ENCODE peak calls at places on chromosomes 6 and 20, in ten cellular contexts. H is foreskin fibroblast, Z is upper lobe of right lung, C is cardiac muscle cell, T is left lung, P is astrocyte of the spinal cord, U is choroid plexus epithelial cell, V is IMR-90, O is Calu3, J is AG09309. G is an unnamed sample.

GRCh38 chr6:41430875-41431274 is 95.5 kb downstream of the NCR2 start:
- DNase-seq in J (peak), T (no peak), H (peak), C (peak), V (peak), O (peak), P (peak), U (peak), Z (no peak), G (no peak)

GRCh38 chr6:73248192-73248898 is 14.7 kb downstream of the KHDC1 start:
- DNase-seq in H (no peak), J (no peak), V (no peak), C (no peak), U (no peak), O (no peak), T (no peak), Z (no peak), P (no peak), G (no peak)

GRCh38 chr6:120671519-120671918 is 662.8 kb downstream of the TBC1D32 start:
- DNase-seq in H (no peak), C (no peak), Z (no peak), O (no peak), V (no peak), J (no peak), P (no peak), T (no peak), U (no peak), G (no peak)

GRCh38 chr20:22773326-22773725 is 189.0 kb upstream of the FOXA2 start:
- DNase-seq in O (no peak), U (no peak), C (peak), T (no peak), P (no peak), V (no peak), Z (no peak), H (no peak), J (no peak), G (no peak)

GRCh38 chr20:51095755-51096509 is 73.0 kb upstream of the KCNG1 start:
- DNase-seq in O (no peak), Z (no peak), V (no peak), C (no peak), P (no peak), U (peak), J (no peak), T (no peak), H (no peak), G (no peak)

GRCh38 chr6:40485300-40485699 is 101.9 kb downstream of the LRFN2 start:
- DNase-seq in O (no peak), U (no peak), V (no peak), H (no peak), C (no peak), J (no peak), P (no peak), T (no peak), Z (no peak), G (no peak)

GRCh38 chr6:34486106-34486740 is 20.3 kb downstream of the PACSIN1 start:
- DNase-seq in V (no peak), J (no peak), U (no peak), T (no peak), H (no peak), C (no peak), P (no peak), O (no peak), Z (peak), G (no peak)

GRCh38 chr6:31202259-31203166 is 32.0 kb upstream of the POU5F1 start:
- DNase-seq in O (peak), Z (no peak), V (no peak), T (no peak), J (no peak), H (no peak), P (no peak), C (no peak), U (no peak), G (no peak)

GRCh38 chr6:125944434-125944816 is 12.1 kb upstream of the HINT3 start:
- DNase-seq in P (peak), V (peak), J (no peak), U (peak), O (peak), Z (peak), C (peak), H (peak), T (no peak), G (no peak)

GRCh38 chr20:59441860-59442810 is 141.7 kb downstream of the EDN3 start:
- DNase-seq in U (no peak), O (no peak), V (no peak), J (no peak), C (no peak), P (no peak), H (no peak), T (no peak), Z (no peak), G (no peak)

GRCh38 chr6:121847806-121848522 is 412.5 kb downstream of the GJA1 start:
- DNase-seq in P (no peak), O (no peak), H (no peak), J (no peak), Z (no peak), C (no peak), T (no peak), U (no peak), V (no peak), G (no peak)

GRCh38 chr20:14142171-14142570 is 146.9 kb downstream of the MACROD2 start:
- DNase-seq in C (peak), V (peak), U (peak), J (no peak), Z (no peak), P (peak), H (peak), T (no peak), O (peak), G (peak)

GRCh38 chr6:2028457-2029038 is 216.9 kb downstream of the GMDS start:
- DNase-seq in P (no peak), J (no peak), C (no peak), U (no peak), O (no peak), Z (no peak), V (no peak), H (no peak), T (no peak), G (no peak)

GRCh38 chr20:45246109-45246508 is 8.3 kb downstream of the SLPI start:
- DNase-seq in C (no peak), V (no peak), T (no peak), O (no peak), Z (no peak), J (no peak), U (no peak), H (no peak), P (no peak), G (no peak)

GRCh38 chr6:33029297-33030184 is 20.1 kb upstream of the HLA-DOA start:
- DNase-seq in U (peak), J (no peak), H (peak), O (no peak), P (no peak), Z (no peak), V (peak), T (no peak), C (peak), G (no peak)

GRCh38 chr20:57647006-57647932 is 27.0 kb upstream of the ZBP1 start:
- DNase-seq in J (no peak), Z (no peak), U (no peak), C (no peak), P (no peak), T (no peak), H (no peak), O (peak), V (no peak), G (no peak)

GRCh38 chr6:78868124-78868523 is 773 bp downstream of the IRAK1BP1 start:
- DNase-seq in C (no peak), U (no peak), J (no peak), Z (no peak), V (no peak), P (peak), H (peak), T (no peak), O (no peak), G (no peak)

GRCh38 chr6:4920914-4921410 is 82.9 kb downstream of the RPP40 start:
- DNase-seq in P (no peak), C (no peak), J (no peak), V (peak), O (no peak), H (peak), U (no peak), T (no peak), Z (no peak), G (no peak)

GRCh38 chr20:40542065-40542464 is 147.0 kb downstream of the MAFB start:
- DNase-seq in C (no peak), P (no peak), V (no peak), Z (no peak), H (no peak), T (no peak), U (no peak), O (no peak), J (no peak), G (no peak)

GRCh38 chr6:16333580-16333979 is 95.2 kb downstream of the GMPR start:
- DNase-seq in P (peak), O (no peak), U (peak), T (no peak), Z (no peak), V (peak), C (peak), H (peak), J (no peak), G (no peak)

GRCh38 chr20:13220857-13221297 is at the start of gene ISM1:
- DNase-seq in T (peak), O (peak), Z (peak), U (no peak), J (no peak), V (no peak), H (peak), P (peak), C (peak), G (peak)

GRCh38 chr20:6269163-6269873 is 146.5 kb upstream of the FERMT1 start:
- DNase-seq in U (peak), C (peak), O (no peak), H (no peak), Z (no peak), V (no peak), P (no peak), T (no peak), J (no peak), G (no peak)

GRCh38 chr6:134686071-134686470 is 263.8 kb downstream of the ALDH8A1 start:
- DNase-seq in O (no peak), V (peak), U (no peak), Z (no peak), H (peak), T (no peak), J (peak), P (peak), C (no peak), G (no peak)

GRCh38 chr20:32362924-32363364 is 4.8 kb downstream of the ASXL1 start:
- DNase-seq in C (no peak), Z (no peak), T (no peak), P (no peak), J (no peak), U (no peak), V (peak), H (no peak), O (no peak), G (no peak)

GRCh38 chr6:14283600-14284235 is 166.1 kb downstream of the CD83 start:
- DNase-seq in Z (no peak), H (no peak), J (no peak), V (no peak), U (no peak), T (no peak), O (no peak), P (no peak), C (no peak), G (no peak)

GRCh38 chr20:17556842-17557674 is 12.8 kb upstream of the DSTN start:
- DNase-seq in P (peak), O (no peak), J (no peak), U (no peak), Z (peak), H (peak), V (peak), C (peak), T (peak), G (no peak)

GRCh38 chr6:134381926-134382325 is 64.0 kb upstream of the SGK1 start:
- DNase-seq in C (peak), U (no peak), H (peak), P (no peak), J (no peak), Z (no peak), O (no peak), T (no peak), V (no peak), G (no peak)

DNA sequence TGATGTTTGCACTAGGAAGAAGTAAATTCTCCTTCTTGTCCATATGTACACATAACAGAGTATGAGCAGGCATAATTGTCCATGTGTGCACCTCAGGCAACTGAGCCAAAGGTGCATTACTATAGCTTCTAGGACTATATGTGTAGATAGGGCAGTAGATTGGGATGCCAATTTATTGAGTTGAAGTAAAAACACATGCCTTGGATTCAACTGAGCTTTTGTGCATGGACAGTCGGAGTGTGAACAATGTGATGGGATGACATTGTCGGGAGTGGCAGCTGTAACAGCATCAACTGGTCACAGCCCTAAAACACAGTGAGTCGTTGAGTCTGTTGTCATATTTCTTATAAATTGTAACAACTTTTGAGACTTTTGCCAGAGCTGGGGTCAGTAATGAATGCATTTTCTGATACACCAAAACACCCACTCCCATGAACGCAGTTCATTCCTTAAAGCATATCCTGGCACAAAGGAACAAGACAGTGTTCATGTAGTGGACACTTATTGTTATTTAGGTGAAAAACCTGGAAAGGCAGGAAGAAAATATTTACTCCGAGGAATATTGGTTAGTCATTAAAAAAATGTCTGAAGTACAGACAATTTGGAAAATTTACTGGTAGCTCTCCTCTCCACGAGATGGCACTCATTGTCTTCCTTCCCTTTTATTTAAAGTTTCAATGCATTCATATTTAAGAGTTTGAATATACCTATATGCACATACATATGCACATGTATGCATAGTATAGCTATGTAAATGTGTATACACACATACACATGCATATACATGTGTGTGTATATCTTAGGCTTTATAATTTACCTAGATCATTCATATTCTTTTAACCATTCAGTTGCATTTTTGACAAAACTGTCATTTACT is 302.0 kb upstream of the STXBP5 start:
- DNase-seq in C (peak), O (no peak), V (peak), H (peak), T (no peak), Z (no peak), U (peak), J (no peak), P (no peak), G (no peak)
- TF ChIP-seq CTCF in C (peak), O (no peak), V (peak), H (peak), T (no peak), Z (peak), U (peak), J (peak), P (no peak), G (no peak)

DNA sequence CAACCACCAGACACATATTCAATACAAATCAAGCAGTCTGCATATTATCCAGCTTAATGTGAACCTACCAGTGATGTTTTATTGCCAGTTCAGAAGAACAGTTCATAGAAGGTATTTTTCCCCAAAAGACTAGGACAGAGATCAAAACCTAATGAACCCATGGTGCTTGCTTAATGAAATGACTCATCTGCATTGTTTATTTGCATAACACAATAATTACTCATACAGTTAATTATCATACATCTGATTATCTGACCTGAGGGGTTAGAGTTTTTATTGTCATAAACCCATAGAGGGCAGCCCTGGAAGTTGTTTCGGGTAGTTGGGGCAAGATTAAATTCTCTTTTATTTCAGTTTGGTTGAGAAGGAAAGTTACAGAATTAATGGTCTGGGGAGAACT is 830.9 kb downstream of the TFAP2A start:
- DNase-seq in T (no peak), V (no peak), P (no peak), J (no peak), H (peak), O (no peak), C (peak), Z (no peak), U (no peak), G (no peak)
- TF ChIP-seq CTCF in T (no peak), V (no peak), P (no peak), J (no peak), H (no peak), O (no peak), C (no peak), Z (no peak), U (no peak), G (no peak)

DNA sequence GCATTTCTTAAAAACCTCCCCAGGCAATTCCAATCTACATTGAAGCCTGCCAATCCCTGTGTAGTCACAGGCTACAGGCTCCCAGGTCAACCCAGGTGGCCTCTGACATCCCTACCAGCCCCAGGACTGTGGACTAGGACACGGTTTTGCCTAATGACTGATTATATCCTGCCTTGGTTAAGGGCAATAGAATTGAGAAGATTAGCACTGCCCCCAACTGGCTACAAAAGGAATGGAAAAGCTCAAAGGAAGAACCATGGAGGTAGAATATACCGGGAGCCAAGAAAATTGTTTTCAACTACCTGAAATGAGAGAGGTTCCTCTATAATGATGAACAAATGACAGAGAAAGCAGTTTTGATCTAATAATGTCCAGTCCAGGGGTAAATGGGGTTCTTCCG is 421.1 kb upstream of the AGPAT4 start:
- DNase-seq in Z (no peak), V (no peak), O (peak), C (peak), U (peak), P (peak), T (no peak), J (no peak), H (peak), G (no peak)
- TF ChIP-seq CTCF in Z (peak), V (no peak), O (no peak), C (peak), U (peak), P (peak), T (peak), J (peak), H (peak), G (peak)

DNA sequence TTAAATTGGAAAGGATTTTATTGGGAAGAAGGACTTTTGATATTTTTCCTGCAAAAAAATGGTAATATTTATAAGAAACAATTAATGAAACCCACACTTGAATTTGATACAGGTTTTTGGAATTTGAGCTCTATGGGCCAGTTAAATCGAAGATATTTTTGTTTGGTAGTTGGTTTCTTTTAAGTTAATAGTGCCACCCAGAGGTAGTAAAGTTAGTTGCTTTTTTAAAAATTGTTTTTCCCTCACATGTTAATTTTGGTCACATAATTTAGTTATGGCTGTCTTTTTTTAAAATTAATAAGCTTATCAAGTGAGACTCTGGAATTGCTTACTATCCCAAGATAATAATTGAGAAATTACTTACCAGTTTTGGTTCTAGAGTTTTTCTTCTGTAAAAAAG is 7.1 kb downstream of the PRIM2 start:
- DNase-seq in U (peak), P (peak), O (no peak), T (no peak), J (no peak), Z (no peak), C (no peak), V (peak), H (peak), G (no peak)
- TF ChIP-seq CTCF in U (peak), P (peak), O (peak), T (no peak), J (peak), Z (peak), C (peak), V (peak), H (peak), G (peak)

GRCh38 chr20:18739785-18740184 is 73.8 kb upstream of the SCP2D1 start:
- DNase-seq in T (no peak), Z (no peak), C (peak), H (peak), V (peak), J (peak), O (no peak), P (peak), U (peak), G (no peak)

GRCh38 chr20:18738055-18738454 is 75.5 kb upstream of the SCP2D1 start:
- DNase-seq in V (no peak), U (peak), O (peak), Z (no peak), H (peak), P (no peak), T (no peak), C (peak), J (no peak), G (no peak)

GRCh38 chr20:18740726-18741125 is 72.9 kb upstream of the SCP2D1 start:
- DNase-seq in C (no peak), P (no peak), U (no peak), T (no peak), Z (no peak), J (no peak), O (no peak), V (no peak), H (no peak), G (no peak)

GRCh38 chr20:18737140-18737539 is 76.4 kb upstream of the SCP2D1 start:
- DNase-seq in O (no peak), Z (no peak), H (no peak), U (no peak), J (no peak), T (no peak), C (no peak), V (no peak), P (no peak), G (no peak)

GRCh38 chr20:18738888-18739287 is 74.7 kb upstream of the SCP2D1 start:
- DNase-seq in H (no peak), T (no peak), C (no peak), Z (no peak), J (no peak), V (no peak), P (no peak), U (no peak), O (no peak), G (no peak)
- TF ChIP-seq CTCF in H (no peak), T (no peak), C (no peak), Z (no peak), J (no peak), V (no peak), P (no peak), U (no peak), O (no peak), G (no peak)

GRCh38 chr6:44100088-44100550 is 27.1 kb downstream of the MRPL14 start:
- DNase-seq in P (peak), Z (no peak), H (peak), J (no peak), O (peak), T (no peak), V (peak), U (peak), C (peak), G (no peak)
- TF ChIP-seq CTCF in P (peak), Z (peak), H (peak), J (peak), O (peak), T (peak), V (peak), U (peak), C (peak), G (peak)

DNA sequence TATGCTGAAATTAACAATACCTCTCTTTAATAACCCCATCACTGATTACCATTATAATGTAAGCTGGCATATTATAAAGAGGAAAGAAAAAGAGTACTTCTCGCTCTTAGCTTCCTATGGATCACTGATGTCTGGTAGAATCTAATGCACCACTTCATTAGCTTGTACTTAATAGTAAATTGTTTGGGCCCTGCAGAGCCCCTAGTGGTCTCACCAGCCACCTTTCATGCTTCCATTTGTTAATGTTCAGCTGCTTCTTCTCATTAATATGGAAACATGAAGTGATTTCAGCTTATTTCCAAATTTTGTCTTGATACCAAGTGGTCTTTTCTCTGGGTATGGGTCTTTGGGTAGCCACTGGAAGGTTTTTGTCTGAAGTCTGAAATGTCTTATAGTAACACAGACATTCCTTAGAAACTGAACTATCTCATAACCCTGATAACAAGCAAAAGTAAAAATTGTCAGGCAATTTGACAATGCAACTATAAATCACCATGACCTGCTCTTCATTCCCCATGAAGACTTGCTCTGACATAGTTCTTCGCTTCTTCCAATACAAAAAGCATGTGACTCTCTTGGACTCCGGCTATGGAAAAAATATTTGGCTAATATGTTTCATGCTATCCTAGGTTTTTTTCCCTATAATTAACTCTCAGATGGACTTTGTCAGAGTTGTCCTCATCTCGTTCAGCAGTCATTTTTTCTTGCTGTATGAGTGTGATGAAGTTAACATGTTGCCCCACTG is 395.8 kb upstream of the MARCKS start:
- DNase-seq in H (no peak), U (peak), C (peak), Z (no peak), V (peak), T (no peak), J (no peak), O (no peak), P (no peak), G (no peak)
- TF ChIP-seq CTCF in H (peak), U (peak), C (peak), Z (peak), V (peak), T (no peak), J (peak), O (no peak), P (peak), G (peak)